ENCODE peak calls at places on chromosomes 1 and 21, in ten cellular contexts. A, W, I, N, H, P, R, D, J and T are unnamed samples.

GRCh38 chr1:15459771-15460719 is 3.5 kb downstream of the CELA2A start:
- DNase-seq in A (no peak), W (no peak), I (no peak), N (no peak), H (no peak), P (peak), R (no peak), D (no peak), J (no peak), T (no peak)

GRCh38 chr1:196651637-196652215 is at the start of gene CFH:
- DNase-seq in A (no peak), W (no peak), I (no peak), N (no peak), H (no peak), P (no peak), R (no peak), D (peak), J (peak), T (no peak)

GRCh38 chr1:214102907-214103306 is 115.1 kb downstream of the PROX1 start:
- DNase-seq in A (peak), W (no peak), I (no peak), N (no peak), H (no peak), P (no peak), R (peak), D (peak), J (peak), T (no peak)

GRCh38 chr21:45184869-45185268 is 102.8 kb downstream of the POFUT2 start:
- DNase-seq in A (no peak), W (no peak), I (no peak), N (no peak), H (no peak), P (no peak), R (no peak), D (no peak), J (no peak), T (no peak)

GRCh38 chr21:46097826-46098286 is at the start of gene COL6A2:
- DNase-seq in A (peak), W (peak), I (peak), N (peak), H (peak), P (peak), R (peak), D (peak), J (peak), T (peak)

GRCh38 chr1:71561206-71561605 is 480.4 kb upstream of the ZRANB2 start:
- DNase-seq in A (no peak), W (no peak), I (no peak), N (no peak), H (no peak), P (no peak), R (no peak), D (peak), J (peak), T (no peak)

GRCh38 chr1:15090373-15090772 is 63.2 kb upstream of the TMEM51 start:
- DNase-seq in A (peak), W (peak), I (peak), N (peak), H (no peak), P (no peak), R (peak), D (no peak), J (peak), T (no peak)

GRCh38 chr1:48430832-48431231 is 41.2 kb downstream of the SPATA6 start:
- DNase-seq in A (no peak), W (no peak), I (no peak), N (no peak), H (no peak), P (no peak), R (no peak), D (no peak), J (no peak), T (no peak)

GRCh38 chr1:109716121-109716520 is 4.1 kb downstream of the GSTM5 start:
- DNase-seq in A (no peak), W (no peak), I (no peak), N (no peak), H (no peak), P (no peak), R (no peak), D (no peak), J (no peak), T (no peak)

GRCh38 chr1:70528591-70529333 is 117.7 kb downstream of the CTH start:
- DNase-seq in A (peak), W (peak), I (no peak), N (peak), H (no peak), P (peak), R (peak), D (peak), J (peak), T (no peak)

GRCh38 chr1:193325771-193326170 is 139.4 kb upstream of the B3GALT2 start:
- DNase-seq in A (no peak), W (no peak), I (no peak), N (no peak), H (no peak), P (no peak), R (no peak), D (no peak), J (no peak), T (no peak)

GRCh38 chr1:107687846-107688753 is 276.9 kb downstream of the VAV3 start:
- DNase-seq in A (peak), W (no peak), I (no peak), N (no peak), H (no peak), P (no peak), R (no peak), D (peak), J (no peak), T (no peak)

GRCh38 chr1:40754201-40754600 is 29.4 kb upstream of the KCNQ4 start:
- DNase-seq in A (no peak), W (no peak), I (no peak), N (no peak), H (no peak), P (no peak), R (no peak), D (no peak), J (no peak), T (no peak)

GRCh38 chr1:62144238-62144831 is 50.3 kb upstream of the L1TD1 start:
- DNase-seq in A (peak), W (peak), I (no peak), N (peak), H (no peak), P (peak), R (peak), D (peak), J (peak), T (no peak)

GRCh38 chr1:1946540-1946939 is 27.5 kb upstream of the TMEM52 start:
- DNase-seq in A (no peak), W (no peak), I (no peak), N (no peak), H (no peak), P (no peak), R (no peak), D (peak), J (peak), T (no peak)

GRCh38 chr1:162178432-162178831 is 108.9 kb downstream of the NOS1AP start:
- DNase-seq in A (no peak), W (no peak), I (no peak), N (no peak), H (no peak), P (peak), R (no peak), D (no peak), J (no peak), T (no peak)

GRCh38 chr1:209601809-209602657 is 18.5 kb downstream of the CAMK1G start:
- DNase-seq in A (peak), W (peak), I (no peak), N (no peak), H (no peak), P (peak), R (peak), D (peak), J (peak), T (no peak)

GRCh38 chr1:214476958-214477870 is 74.2 kb downstream of the PTPN14 start:
- DNase-seq in A (peak), W (no peak), I (no peak), N (no peak), H (no peak), P (no peak), R (no peak), D (peak), J (peak), T (no peak)

DNA sequence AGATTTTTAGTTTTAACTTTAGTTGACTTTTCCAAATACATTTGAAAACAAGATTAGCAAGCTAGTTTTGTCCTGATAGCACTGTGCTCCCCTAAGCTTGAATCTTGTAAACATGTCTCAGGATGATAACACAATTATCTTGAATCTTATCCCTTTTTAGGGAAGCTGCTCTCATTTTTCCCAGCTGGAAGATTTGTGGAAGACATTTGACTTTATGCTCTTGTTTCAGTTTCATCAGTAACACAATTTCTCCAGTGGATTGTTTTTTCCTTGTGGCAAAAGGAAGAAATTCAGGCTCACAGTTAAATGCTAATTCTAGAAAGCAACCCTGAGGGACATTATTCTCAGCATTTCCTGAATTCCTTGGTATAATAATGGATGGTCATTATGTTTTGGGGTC is 88.8 kb downstream of the CDC7 start:
- DNase-seq in A (no peak), W (no peak), I (no peak), N (no peak), H (no peak), P (no peak), R (no peak), D (no peak), J (no peak), T (no peak)
- TF ChIP-seq CTCF in A (no peak), W (no peak), I (no peak), N (no peak), H (no peak), P (peak), R (no peak), D (no peak), J (no peak), T (no peak)

GRCh38 chr1:152003846-152004442 is 10.3 kb upstream of the S100A10 start:
- DNase-seq in A (no peak), W (peak), I (no peak), N (no peak), H (no peak), P (no peak), R (peak), D (peak), J (no peak), T (no peak)
- TF ChIP-seq CTCF in A (no peak), W (no peak), I (no peak), N (no peak), H (no peak), P (no peak), R (peak), D (peak), J (no peak), T (no peak)

DNA sequence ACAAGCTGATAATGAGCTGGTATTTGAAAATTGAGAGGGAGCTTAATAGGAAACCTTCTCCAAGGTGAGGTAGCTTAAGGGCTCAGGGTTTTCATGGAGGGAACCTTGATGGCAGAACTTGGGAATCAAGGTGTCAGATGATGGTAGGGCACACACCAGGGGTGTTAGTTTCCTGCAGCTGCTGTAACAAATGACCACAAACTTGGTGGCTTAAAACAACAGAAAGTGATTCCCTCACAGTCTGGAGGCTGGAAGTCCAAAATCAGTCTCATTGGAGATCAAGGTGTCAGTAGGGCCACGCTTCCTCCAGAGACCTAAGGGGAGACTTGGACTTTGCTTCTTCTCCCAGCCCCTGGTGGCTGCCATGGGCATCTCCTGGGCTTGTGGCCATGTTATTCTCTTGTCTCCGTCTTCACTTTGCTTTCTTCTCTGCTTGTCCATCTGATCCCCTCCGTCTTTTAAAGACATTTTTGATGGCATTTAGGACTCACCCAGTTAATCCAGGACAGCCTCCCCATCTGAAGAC is 45.5 kb downstream of the HUNK start:
- DNase-seq in A (no peak), W (no peak), I (no peak), N (no peak), H (no peak), P (no peak), R (no peak), D (no peak), J (no peak), T (no peak)
- TF ChIP-seq CTCF in A (no peak), W (no peak), I (no peak), N (no peak), H (no peak), P (peak), R (no peak), D (no peak), J (no peak), T (no peak)

GRCh38 chr1:155481761-155482160 is 80.8 kb downstream of the ASH1L start:
- DNase-seq in A (no peak), W (no peak), I (no peak), N (no peak), H (no peak), P (no peak), R (no peak), D (peak), J (peak), T (no peak)
- TF ChIP-seq CTCF in A (no peak), W (no peak), I (no peak), N (no peak), H (no peak), P (no peak), R (no peak), D (no peak), J (no peak), T (no peak)

DNA sequence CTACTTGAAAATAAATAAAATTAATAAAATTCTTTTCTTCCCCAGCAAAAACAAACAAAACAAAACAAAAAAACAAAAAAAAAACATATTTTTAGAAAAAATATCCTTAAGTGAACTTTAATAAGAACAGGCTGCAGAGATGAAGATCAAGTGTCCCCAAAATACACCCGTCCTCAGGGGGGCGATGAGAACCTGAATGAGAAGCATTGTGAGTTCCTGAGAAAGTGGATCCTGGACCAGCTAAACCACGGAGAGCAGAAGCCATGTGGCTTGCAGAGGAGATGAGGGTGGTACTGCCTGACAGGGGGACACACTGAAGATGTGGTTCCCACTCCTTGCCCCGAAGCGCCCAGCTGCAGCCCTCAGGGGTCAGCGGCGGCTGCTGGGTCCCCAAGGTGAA is 89.3 kb downstream of the ITPKB start:
- DNase-seq in A (no peak), W (peak), I (no peak), N (no peak), H (peak), P (no peak), R (no peak), D (peak), J (peak), T (no peak)
- TF ChIP-seq CTCF in A (no peak), W (no peak), I (no peak), N (no peak), H (peak), P (no peak), R (no peak), D (peak), J (peak), T (no peak)

GRCh38 chr1:18556364-18556763 is 74.3 kb upstream of the PAX7 start:
- DNase-seq in A (peak), W (no peak), I (no peak), N (no peak), H (no peak), P (no peak), R (peak), D (peak), J (peak), T (no peak)
- TF ChIP-seq CTCF in A (peak), W (no peak), I (peak), N (peak), H (no peak), P (peak), R (peak), D (peak), J (peak), T (no peak)

DNA sequence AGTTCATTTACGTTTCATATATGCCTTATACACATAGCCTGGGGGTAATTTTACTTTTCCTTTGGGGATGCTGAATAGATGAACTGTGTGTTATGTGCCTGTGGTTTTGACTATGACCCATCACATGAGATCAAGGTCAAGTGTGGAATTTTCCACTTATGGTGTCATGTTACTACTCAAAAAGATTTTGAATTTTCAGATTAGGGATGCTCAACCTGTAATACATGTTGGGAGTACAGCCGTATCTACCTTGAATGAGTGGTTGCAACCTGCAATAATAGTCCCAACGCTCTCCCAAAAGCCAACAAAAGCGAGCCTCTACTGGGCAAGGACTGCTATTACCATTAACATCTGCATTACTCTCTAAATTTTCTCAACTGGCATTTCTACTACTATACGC is 68.5 kb upstream of the SDC3 start:
- DNase-seq in A (no peak), W (no peak), I (no peak), N (no peak), H (no peak), P (no peak), R (no peak), D (no peak), J (peak), T (no peak)
- TF ChIP-seq CTCF in A (no peak), W (no peak), I (peak), N (no peak), H (no peak), P (no peak), R (peak), D (peak), J (peak), T (no peak)